ENCODE peak calls at places on chromosomes 4 and X, in four cellular contexts. One of them, this sample, is unnamed.

GRCh38 chrX:53374923-53375322 is 47.5 kb downstream of the SMC1A start:
- DNase-seq in mesenchymal stem cell: no peak
- DNase-seq in GM04503: no peak
- DNase-seq in activated CD4-positive, alpha-beta T cell treated with anti-CD3 and anti-CD28 coated beads, Interleukin-2, amount 50 U/mL, for 1 hour: no peak
- DNase-seq in this sample: no peak

GRCh38 chr4:47462799-47463234 is 685 bp downstream of the COMMD8 start:
- DNase-seq in mesenchymal stem cell: no peak
- DNase-seq in GM04503: no peak
- DNase-seq in activated CD4-positive, alpha-beta T cell treated with anti-CD3 and anti-CD28 coated beads, Interleukin-2, amount 50 U/mL, for 1 hour: no peak
- DNase-seq in this sample: no peak

GRCh38 chrX:108299101-108299591 is 139.1 kb downstream of the COL4A6 start:
- DNase-seq in mesenchymal stem cell: peak
- DNase-seq in GM04503: no peak
- DNase-seq in activated CD4-positive, alpha-beta T cell treated with anti-CD3 and anti-CD28 coated beads, Interleukin-2, amount 50 U/mL, for 1 hour: no peak
- DNase-seq in this sample: no peak

GRCh38 chr4:86357608-86358007 is 2.2 kb downstream of the MAPK10 start:
- DNase-seq in mesenchymal stem cell: no peak
- DNase-seq in GM04503: no peak
- DNase-seq in activated CD4-positive, alpha-beta T cell treated with anti-CD3 and anti-CD28 coated beads, Interleukin-2, amount 50 U/mL, for 1 hour: no peak
- DNase-seq in this sample: no peak

GRCh38 chr4:87118826-87119225 is 101.6 kb downstream of the KLHL8 start:
- DNase-seq in mesenchymal stem cell: peak
- DNase-seq in GM04503: no peak
- DNase-seq in activated CD4-positive, alpha-beta T cell treated with anti-CD3 and anti-CD28 coated beads, Interleukin-2, amount 50 U/mL, for 1 hour: no peak
- DNase-seq in this sample: no peak

GRCh38 chr4:95165926-95166524 is 382.7 kb downstream of the UNC5C start:
- DNase-seq in mesenchymal stem cell: peak
- DNase-seq in GM04503: peak
- DNase-seq in activated CD4-positive, alpha-beta T cell treated with anti-CD3 and anti-CD28 coated beads, Interleukin-2, amount 50 U/mL, for 1 hour: no peak
- DNase-seq in this sample: no peak

GRCh38 chr4:108940086-108941033 is 177.5 kb upstream of the ETNPPL start:
- DNase-seq in mesenchymal stem cell: no peak
- DNase-seq in GM04503: no peak
- DNase-seq in activated CD4-positive, alpha-beta T cell treated with anti-CD3 and anti-CD28 coated beads, Interleukin-2, amount 50 U/mL, for 1 hour: no peak
- DNase-seq in this sample: no peak

GRCh38 chr4:55947254-55947882 is 1.4 kb upstream of the CEP135 start:
- DNase-seq in mesenchymal stem cell: peak
- DNase-seq in GM04503: no peak
- DNase-seq in activated CD4-positive, alpha-beta T cell treated with anti-CD3 and anti-CD28 coated beads, Interleukin-2, amount 50 U/mL, for 1 hour: no peak
- DNase-seq in this sample: no peak

GRCh38 chr4:181877329-181877848 is 365.8 kb upstream of the TENM3 start:
- DNase-seq in mesenchymal stem cell: no peak
- DNase-seq in GM04503: no peak
- DNase-seq in activated CD4-positive, alpha-beta T cell treated with anti-CD3 and anti-CD28 coated beads, Interleukin-2, amount 50 U/mL, for 1 hour: no peak
- DNase-seq in this sample: no peak

GRCh38 chr4:19583827-19584569 is 667.7 kb upstream of the SLIT2 start:
- DNase-seq in mesenchymal stem cell: no peak
- DNase-seq in GM04503: no peak
- DNase-seq in activated CD4-positive, alpha-beta T cell treated with anti-CD3 and anti-CD28 coated beads, Interleukin-2, amount 50 U/mL, for 1 hour: no peak
- DNase-seq in this sample: no peak

GRCh38 chr4:123547167-123547817 is 150.7 kb downstream of the SPRY1 start:
- DNase-seq in mesenchymal stem cell: no peak
- DNase-seq in GM04503: no peak
- DNase-seq in activated CD4-positive, alpha-beta T cell treated with anti-CD3 and anti-CD28 coated beads, Interleukin-2, amount 50 U/mL, for 1 hour: no peak
- DNase-seq in this sample: no peak

GRCh38 chrX:65578346-65578745 is 43.8 kb upstream of the LAS1L start:
- DNase-seq in mesenchymal stem cell: no peak
- DNase-seq in GM04503: no peak
- DNase-seq in activated CD4-positive, alpha-beta T cell treated with anti-CD3 and anti-CD28 coated beads, Interleukin-2, amount 50 U/mL, for 1 hour: no peak
- DNase-seq in this sample: no peak

This sample was measured in tibial nerve.